ENCODE peak calls at places on chromosomes 5 and 9, in four cellular contexts. One of them, this sample, is unnamed.

GRCh38 chr9:126472446-126472845 is 141.3 kb upstream of the LMX1B start:
- DNase-seq in thyroid gland: no peak
- DNase-seq in cardiac muscle cell: no peak
- DNase-seq in upper lobe of right lung: no peak
- DNase-seq in this sample: no peak

GRCh38 chr9:91751922-91752321 is 198.1 kb downstream of the ROR2 start:
- DNase-seq in thyroid gland: no peak
- DNase-seq in cardiac muscle cell: peak; percentile 86
- DNase-seq in upper lobe of right lung: no peak
- DNase-seq in this sample: no peak

GRCh38 chr5:159362190-159362589 is 31.9 kb upstream of the IL12B start:
- DNase-seq in thyroid gland: no peak
- DNase-seq in cardiac muscle cell: no peak
- DNase-seq in upper lobe of right lung: no peak
- DNase-seq in this sample: no peak

GRCh38 chr5:66306844-66307315 is 162.8 kb downstream of the SREK1 start:
- DNase-seq in thyroid gland: no peak
- DNase-seq in cardiac muscle cell: peak; percentile 74
- DNase-seq in upper lobe of right lung: no peak
- DNase-seq in this sample: no peak

GRCh38 chr9:84839538-84839937 is 170.0 kb downstream of the NTRK2 start:
- DNase-seq in thyroid gland: peak; percentile 44
- DNase-seq in cardiac muscle cell: peak; percentile 22
- DNase-seq in upper lobe of right lung: no peak
- DNase-seq in this sample: no peak

GRCh38 chr5:120614512-120614911 is 150.4 kb downstream of the PRR16 start:
- DNase-seq in thyroid gland: no peak
- DNase-seq in cardiac muscle cell: peak; percentile 82
- DNase-seq in upper lobe of right lung: no peak
- DNase-seq in this sample: no peak

GRCh38 chr5:76271836-76272235 is 131.2 kb upstream of the IQGAP2 start:
- DNase-seq in thyroid gland: no peak
- DNase-seq in cardiac muscle cell: no peak
- DNase-seq in upper lobe of right lung: no peak
- DNase-seq in this sample: no peak

GRCh38 chr5:107670028-107670926 is 460 bp downstream of the EFNA5 start:
- DNase-seq in thyroid gland: peak; percentile 37
- DNase-seq in cardiac muscle cell: peak; percentile 48
- DNase-seq in upper lobe of right lung: peak; percentile 68
- DNase-seq in this sample: peak; percentile 17

GRCh38 chr9:89743576-89744254 is 138.9 kb downstream of the GADD45G start:
- DNase-seq in thyroid gland: no peak
- DNase-seq in cardiac muscle cell: no peak
- DNase-seq in upper lobe of right lung: no peak
- DNase-seq in this sample: no peak

GRCh38 chr9:13446935-13447334 is 167.4 kb upstream of the MPDZ start:
- DNase-seq in thyroid gland: no peak
- DNase-seq in cardiac muscle cell: peak; percentile 36
- DNase-seq in upper lobe of right lung: no peak
- DNase-seq in this sample: no peak

GRCh38 chr9:125521462-125522327 is 185.3 kb downstream of the MAPKAP1 start:
- DNase-seq in thyroid gland: no peak
- DNase-seq in cardiac muscle cell: peak; percentile 88
- DNase-seq in upper lobe of right lung: no peak
- DNase-seq in this sample: no peak

GRCh38 chr9:33791117-33791516 is 4.2 kb upstream of the PRSS3 start:
- DNase-seq in thyroid gland: no peak
- DNase-seq in cardiac muscle cell: peak; percentile 44
- DNase-seq in upper lobe of right lung: no peak
- DNase-seq in this sample: peak; percentile 77

GRCh38 chr5:54049963-54050362 is 260.4 kb downstream of the ARL15 start:
- DNase-seq in thyroid gland: no peak
- DNase-seq in cardiac muscle cell: peak; percentile 71
- DNase-seq in upper lobe of right lung: no peak
- DNase-seq in this sample: no peak

GRCh38 chr9:115118471-115119156 is 657 bp upstream of the TNC start:
- DNase-seq in thyroid gland: peak; percentile 44
- DNase-seq in cardiac muscle cell: peak; percentile 82
- DNase-seq in upper lobe of right lung: peak; percentile 70
- DNase-seq in this sample: peak; percentile 57

GRCh38 chr5:175773534-175774070 is 97.8 kb upstream of the CPLX2 start:
- DNase-seq in thyroid gland: no peak
- DNase-seq in cardiac muscle cell: no peak
- DNase-seq in upper lobe of right lung: no peak
- DNase-seq in this sample: no peak

GRCh38 chr9:77569335-77569734 is 78.8 kb downstream of the GNA14 start:
- DNase-seq in thyroid gland: no peak
- DNase-seq in cardiac muscle cell: peak; percentile 13
- DNase-seq in upper lobe of right lung: no peak
- DNase-seq in this sample: no peak

GRCh38 chr5:40976836-40977235 is 67.5 kb downstream of the C7 start:
- DNase-seq in thyroid gland: no peak
- DNase-seq in cardiac muscle cell: no peak
- DNase-seq in upper lobe of right lung: no peak
- DNase-seq in this sample: no peak

GRCh38 chr5:62498961-62499360 is 79.7 kb upstream of the LRRC70 start:
- DNase-seq in thyroid gland: no peak
- DNase-seq in cardiac muscle cell: no peak
- DNase-seq in upper lobe of right lung: no peak
- DNase-seq in this sample: no peak
- H3K36me3 ChIP-seq in thyroid gland: peaks cover 3% of the 10 kb centered on the region
- H3K36me3 ChIP-seq in cardiac muscle cell: peaks cover 10% of the 10 kb centered on the region
- H3K36me3 ChIP-seq in upper lobe of right lung: peaks cover 13% of the 10 kb centered on the region
- H3K36me3 ChIP-seq in this sample: no peaks in the 10 kb centered on the region

GRCh38 chr5:149228610-149229297 is 42.9 kb upstream of the AFAP1L1 start:
- DNase-seq in thyroid gland: no peak
- DNase-seq in cardiac muscle cell: peak; percentile 91
- DNase-seq in upper lobe of right lung: no peak
- DNase-seq in this sample: peak; percentile 28
- H3K36me3 ChIP-seq in thyroid gland: no peaks in the 10 kb centered on the region
- H3K36me3 ChIP-seq in cardiac muscle cell: no peaks in the 10 kb centered on the region
- H3K36me3 ChIP-seq in upper lobe of right lung: no peaks in the 10 kb centered on the region
- H3K36me3 ChIP-seq in this sample: no peaks in the 10 kb centered on the region

GRCh38 chr5:43631182-43631910 is 28.4 kb downstream of the NNT start:
- DNase-seq in thyroid gland: peak; percentile 35
- DNase-seq in cardiac muscle cell: peak; percentile 84
- DNase-seq in upper lobe of right lung: no peak
- DNase-seq in this sample: peak; percentile 63
- H3K36me3 ChIP-seq in thyroid gland: no peaks in the 10 kb centered on the region
- H3K36me3 ChIP-seq in cardiac muscle cell: peaks cover 21% of the 10 kb centered on the region
- H3K36me3 ChIP-seq in upper lobe of right lung: peaks cover 21% of the 10 kb centered on the region
- H3K36me3 ChIP-seq in this sample: no peaks in the 10 kb centered on the region

GRCh38 chr5:73363911-73364730 is 84.5 kb downstream of the FOXD1 start:
- DNase-seq in thyroid gland: no peak
- DNase-seq in cardiac muscle cell: peak; percentile 76
- DNase-seq in upper lobe of right lung: no peak
- DNase-seq in this sample: no peak
- H3K36me3 ChIP-seq in thyroid gland: no peaks in the 10 kb centered on the region
- H3K36me3 ChIP-seq in cardiac muscle cell: no peaks in the 10 kb centered on the region
- H3K36me3 ChIP-seq in upper lobe of right lung: no peaks in the 10 kb centered on the region
- H3K36me3 ChIP-seq in this sample: no peaks in the 10 kb centered on the region

GRCh38 chr5:168669668-168670378 is 90.7 kb upstream of the PANK3 start:
- DNase-seq in thyroid gland: no peak
- DNase-seq in cardiac muscle cell: no peak
- DNase-seq in upper lobe of right lung: no peak
- DNase-seq in this sample: no peak
- H3K36me3 ChIP-seq in thyroid gland: peaks cover 15% of the 10 kb centered on the region
- H3K36me3 ChIP-seq in cardiac muscle cell: no peaks in the 10 kb centered on the region
- H3K36me3 ChIP-seq in upper lobe of right lung: no peaks in the 10 kb centered on the region
- H3K36me3 ChIP-seq in this sample: no peaks in the 10 kb centered on the region

GRCh38 chr9:98021306-98022040 is 35.1 kb upstream of the NANS start:
- DNase-seq in thyroid gland: peak; percentile 98
- DNase-seq in cardiac muscle cell: no peak
- DNase-seq in upper lobe of right lung: no peak
- DNase-seq in this sample: no peak

GRCh38 chr9:98018347-98018746 is 35.2 kb downstream of the ANP32B start:
- DNase-seq in thyroid gland: no peak
- DNase-seq in cardiac muscle cell: no peak
- DNase-seq in upper lobe of right lung: no peak
- DNase-seq in this sample: no peak

GRCh38 chr9:98019098-98019497 is 36.0 kb downstream of the ANP32B start:
- DNase-seq in thyroid gland: no peak
- DNase-seq in cardiac muscle cell: no peak
- DNase-seq in upper lobe of right lung: no peak
- DNase-seq in this sample: no peak

GRCh38 chr9:98022447-98022846 is 34.1 kb upstream of the NANS start:
- DNase-seq in thyroid gland: no peak
- DNase-seq in cardiac muscle cell: no peak
- DNase-seq in upper lobe of right lung: no peak
- DNase-seq in this sample: no peak

GRCh38 chr9:98020471-98021145 is 35.9 kb upstream of the NANS start:
- DNase-seq in thyroid gland: peak; percentile 95
- DNase-seq in cardiac muscle cell: no peak
- DNase-seq in upper lobe of right lung: no peak
- DNase-seq in this sample: no peak
- H3K36me3 ChIP-seq in thyroid gland: peaks cover 11% of the 10 kb centered on the region
- H3K36me3 ChIP-seq in cardiac muscle cell: peaks cover 6% of the 10 kb centered on the region
- H3K36me3 ChIP-seq in upper lobe of right lung: peaks cover 42% of the 10 kb centered on the region
- H3K36me3 ChIP-seq in this sample: no peaks in the 10 kb centered on the region

DNA sequence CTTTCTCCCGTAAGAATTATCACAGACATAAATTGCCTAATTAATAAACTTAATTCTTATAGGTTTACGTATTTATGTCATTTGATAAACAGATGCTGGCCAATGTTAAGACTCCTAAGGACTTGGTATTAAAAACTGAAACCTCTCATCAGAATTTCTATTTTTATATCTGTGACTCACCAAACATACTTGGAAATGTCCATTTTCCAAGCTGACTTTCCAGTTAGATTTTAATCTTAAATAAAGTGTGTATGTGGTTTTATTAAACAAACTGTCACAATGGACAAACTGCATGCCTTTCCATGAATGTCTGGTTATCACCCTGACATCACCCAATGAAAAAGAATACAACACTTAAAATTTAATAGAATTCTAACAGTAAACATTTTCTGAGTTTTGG is 12.6 kb upstream of the COL23A1 start:
- DNase-seq in thyroid gland: no peak
- DNase-seq in cardiac muscle cell: no peak
- DNase-seq in upper lobe of right lung: no peak
- DNase-seq in this sample: no peak
- H3K36me3 ChIP-seq in thyroid gland: peaks cover 44% of the 10 kb centered on the region
- H3K36me3 ChIP-seq in cardiac muscle cell: peaks cover 45% of the 10 kb centered on the region
- H3K36me3 ChIP-seq in upper lobe of right lung: peaks cover 63% of the 10 kb centered on the region
- H3K36me3 ChIP-seq in this sample: peaks cover 29% of the 10 kb centered on the region

GRCh38 chr5:115471674-115472073 is 72.9 kb downstream of the FEM1C start:
- DNase-seq in thyroid gland: no peak
- DNase-seq in cardiac muscle cell: peak; percentile 68
- DNase-seq in upper lobe of right lung: no peak
- DNase-seq in this sample: no peak
- H3K36me3 ChIP-seq in thyroid gland: no peaks in the 10 kb centered on the region
- H3K36me3 ChIP-seq in cardiac muscle cell: no peaks in the 10 kb centered on the region
- H3K36me3 ChIP-seq in upper lobe of right lung: no peaks in the 10 kb centered on the region
- H3K36me3 ChIP-seq in this sample: no peaks in the 10 kb centered on the region

GRCh38 chr5:35393901-35394300 is 163.6 kb upstream of the PRLR start:
- DNase-seq in thyroid gland: no peak
- DNase-seq in cardiac muscle cell: no peak
- DNase-seq in upper lobe of right lung: no peak
- DNase-seq in this sample: no peak
- H3K36me3 ChIP-seq in thyroid gland: no peaks in the 10 kb centered on the region
- H3K36me3 ChIP-seq in cardiac muscle cell: no peaks in the 10 kb centered on the region
- H3K36me3 ChIP-seq in upper lobe of right lung: no peaks in the 10 kb centered on the region
- H3K36me3 ChIP-seq in this sample: no peaks in the 10 kb centered on the region

GRCh38 chr5:172807766-172808311 is 26.2 kb upstream of the ERGIC1 start:
- DNase-seq in thyroid gland: no peak
- DNase-seq in cardiac muscle cell: no peak
- DNase-seq in upper lobe of right lung: no peak
- DNase-seq in this sample: no peak

GRCh38 chr5:172802585-172803176 is 31.4 kb upstream of the ERGIC1 start:
- DNase-seq in thyroid gland: no peak
- DNase-seq in cardiac muscle cell: peak; percentile 70
- DNase-seq in upper lobe of right lung: no peak
- DNase-seq in this sample: no peak

GRCh38 chr5:172805018-172805683 is 28.9 kb upstream of the ERGIC1 start:
- DNase-seq in thyroid gland: no peak
- DNase-seq in cardiac muscle cell: no peak
- DNase-seq in upper lobe of right lung: no peak
- DNase-seq in this sample: no peak

GRCh38 chr5:172806897-172807672 is 27.0 kb upstream of the ERGIC1 start:
- DNase-seq in thyroid gland: peak; percentile 62
- DNase-seq in cardiac muscle cell: peak; percentile 95
- DNase-seq in upper lobe of right lung: peak; percentile 95
- DNase-seq in this sample: peak; percentile 93

DNA sequence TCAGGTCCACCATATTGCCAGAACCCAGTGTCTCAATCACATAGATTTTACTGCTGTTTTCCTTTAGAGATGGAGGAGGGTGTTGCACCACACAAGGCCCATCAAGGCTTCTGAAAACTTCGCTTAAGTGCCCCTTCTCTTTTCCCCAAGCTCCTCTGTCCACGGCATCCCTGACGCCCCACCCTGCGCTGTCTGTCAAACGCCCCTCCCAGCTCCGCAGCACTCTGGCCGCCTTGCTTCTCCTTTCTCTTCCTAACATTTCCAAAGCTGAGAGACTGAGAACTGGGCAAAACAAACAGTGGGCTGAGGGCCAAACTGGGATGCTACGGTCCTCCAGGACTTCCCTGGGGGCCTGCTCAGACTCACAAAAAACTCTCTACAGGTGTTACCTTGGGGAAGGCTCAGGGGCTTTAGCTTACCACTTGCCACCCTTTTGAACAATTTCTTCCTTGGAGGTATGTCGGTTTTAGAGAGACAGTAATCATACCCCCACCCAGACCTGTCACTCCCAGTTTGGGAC is 28.3 kb upstream of the ERGIC1 start:
- DNase-seq in thyroid gland: peak; percentile 32
- DNase-seq in cardiac muscle cell: no peak
- DNase-seq in upper lobe of right lung: no peak
- DNase-seq in this sample: no peak
- H3K36me3 ChIP-seq in thyroid gland: no peaks in the 10 kb centered on the region
- H3K36me3 ChIP-seq in cardiac muscle cell: no peaks in the 10 kb centered on the region
- H3K36me3 ChIP-seq in upper lobe of right lung: no peaks in the 10 kb centered on the region
- H3K36me3 ChIP-seq in this sample: no peaks in the 10 kb centered on the region